ENCODE peak calls at places on chromosome 17, in six cellular contexts. Y, H, B, W, G and O are unnamed samples.

GRCh38 chr17:80253631-80254395 is 6.8 kb upstream of the RNF213 start:
- DNase-seq in W (no peak), G (no peak), H (no peak), B (no peak), Y (no peak), O (no peak)

GRCh38 chr17:48067245-48067644 is 19.1 kb downstream of the NFE2L1 start:
- DNase-seq in Y (no peak), H (no peak), G (no peak), B (no peak), W (no peak), O (no peak)

GRCh38 chr17:81154961-81155360 is 10.3 kb upstream of the PVALEF start:
- DNase-seq in Y (no peak), H (no peak), B (no peak), W (no peak), G (no peak), O (no peak)

GRCh38 chr17:42068979-42069378 is 18.6 kb upstream of the C17orf113 start:
- DNase-seq in H (no peak), Y (no peak), B (no peak), G (no peak), W (no peak), O (no peak)

GRCh38 chr17:40605301-40605700 is 40.0 kb upstream of the CCR7 start:
- DNase-seq in B (no peak), W (no peak), Y (no peak), H (no peak), G (no peak), O (no peak)

GRCh38 chr17:7233701-7234099 is 617 bp downstream of the DVL2 start:
- DNase-seq in H (no peak), B (no peak), Y (peak; percentile 33), G (no peak), W (no peak), O (no peak)

GRCh38 chr17:81070541-81071246 is 35.7 kb downstream of the BAIAP2 start:
- DNase-seq in Y (no peak), B (no peak), G (no peak), W (no peak), H (no peak), O (no peak)

GRCh38 chr17:34393401-34393800 is 30.4 kb upstream of the CCL1 start:
- DNase-seq in Y (no peak), W (no peak), B (no peak), G (no peak), H (no peak), O (no peak)

GRCh38 chr17:152860-153420 is 15.6 kb downstream of the SCGB1C2 start:
- DNase-seq in G (peak; percentile 7), Y (no peak), B (no peak), W (no peak), H (no peak), O (no peak)

GRCh38 chr17:60704170-60704569 is 26.5 kb downstream of the BCAS3 start:
- DNase-seq in G (no peak), W (no peak), H (no peak), Y (no peak), B (no peak), O (no peak)

GRCh38 chr17:50102164-50102991 is 7.2 kb downstream of the PDK2 start:
- DNase-seq in H (no peak), B (no peak), W (no peak), Y (no peak), G (peak; percentile 82), O (no peak)

GRCh38 chr17:67566656-67567055 is 151.1 kb upstream of the NOL11 start:
- DNase-seq in B (no peak), Y (no peak), H (no peak), W (no peak), G (no peak), O (no peak)

GRCh38 chr17:29931253-29931932 is 1.4 kb upstream of the SSH2 start:
- DNase-seq in W (peak; percentile 78), H (no peak), G (peak; percentile 43), Y (peak; percentile 79), B (peak; percentile 62), O (peak; percentile 25)

GRCh38 chr17:78957076-78957475 is 22.6 kb downstream of the LGALS3BP start:
- DNase-seq in Y (peak; percentile 57), G (no peak), H (no peak), B (peak; percentile 60), W (peak; percentile 75), O (no peak)

GRCh38 chr17:35313875-35314409 is 59.5 kb downstream of the SLFN11 start:
- DNase-seq in W (no peak), Y (no peak), G (peak; percentile 67), B (no peak), H (no peak), O (no peak)

GRCh38 chr17:82126479-82127314 is 28.7 kb upstream of the FASN start:
- DNase-seq in G (no peak), H (no peak), B (no peak), Y (no peak), W (no peak), O (no peak)

GRCh38 chr17:57440522-57441269 is 184.4 kb downstream of the MSI2 start:
- DNase-seq in G (peak; percentile 73), W (peak; percentile 88), B (peak; percentile 79), H (peak; percentile 21), Y (peak; percentile 94), O (no peak)

GRCh38 chr17:44844390-44844830 is 3.3 kb upstream of the HIGD1B start:
- DNase-seq in B (no peak), H (no peak), G (peak; percentile 61), Y (no peak), W (peak; percentile 70), O (no peak)

GRCh38 chr17:2070241-2071023 is 15.5 kb downstream of the HIC1 start:
- DNase-seq in Y (no peak), B (no peak), H (no peak), G (no peak), W (no peak), O (no peak)

GRCh38 chr17:45703806-45704205 is 80.3 kb upstream of the CRHR1 start:
- DNase-seq in G (no peak), H (no peak), W (no peak), B (no peak), Y (no peak), O (no peak)

GRCh38 chr17:44219126-44219635 is 294 bp downstream of the UBTF start:
- DNase-seq in B (peak; percentile 31), Y (no peak), W (peak; percentile 65), G (peak; percentile 72), H (no peak), O (no peak)

GRCh38 chr17:7292194-7292593 is 2.2 kb downstream of the YBX2 start:
- DNase-seq in H (no peak), Y (no peak), G (no peak), W (no peak), B (no peak), O (no peak)

GRCh38 chr17:49703557-49704277 is 4.0 kb downstream of the SLC35B1 start:
- DNase-seq in H (no peak), W (peak; percentile 39), G (no peak), B (peak; percentile 40), Y (peak; percentile 17), O (peak; percentile 11)

GRCh38 chr17:17511293-17511741 is 15.1 kb upstream of the RASD1 start:
- DNase-seq in W (no peak), Y (no peak), G (peak; percentile 9), B (no peak), H (no peak), O (no peak)
- TF ChIP-seq CTCF in W (no peak), Y (no peak), G (no peak), B (peak; percentile 4), H (no peak), O (no peak)

GRCh38 chr17:75694536-75694935 is 26.7 kb upstream of the ITGB4 start:
- DNase-seq in G (peak; percentile 26), W (no peak), H (no peak), Y (no peak), B (no peak), O (no peak)
- TF ChIP-seq CTCF in G (peak; percentile 9), W (no peak), H (no peak), Y (no peak), B (no peak), O (no peak)

DNA sequence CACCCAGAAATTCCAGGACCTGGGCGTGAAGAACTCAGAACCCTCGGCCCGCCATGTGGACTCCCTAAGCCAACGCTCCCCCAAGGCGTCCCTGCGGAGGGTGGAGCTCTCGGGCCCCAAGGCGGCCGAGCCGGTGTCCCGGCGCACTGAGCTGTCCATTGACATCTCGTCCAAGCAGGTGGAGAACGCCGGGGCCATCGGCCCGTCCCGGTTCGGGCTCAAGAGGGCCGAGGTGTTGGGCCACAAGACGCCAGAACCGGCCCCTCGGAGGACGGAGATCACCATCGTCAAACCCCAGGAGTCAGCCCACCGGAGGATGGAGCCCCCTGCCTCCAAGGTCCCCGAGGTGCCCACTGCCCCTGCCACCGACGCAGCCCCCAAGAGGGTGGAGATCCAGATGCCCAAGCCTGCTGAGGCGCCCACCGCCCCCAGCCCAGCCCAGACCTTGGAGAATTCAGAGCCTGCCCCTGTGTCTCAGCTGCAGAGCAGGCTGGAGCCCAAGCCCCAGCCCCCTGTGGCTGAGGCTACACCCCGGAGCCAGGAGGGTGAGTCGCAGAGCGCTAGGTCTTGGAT is 261.5 kb downstream of the SEC14L1 start:
- DNase-seq in G (no peak), B (no peak), Y (no peak), H (no peak), W (no peak), O (no peak)
- TF ChIP-seq CTCF in G (no peak), B (no peak), Y (no peak), H (no peak), W (no peak), O (no peak)

GRCh38 chr17:64036198-64036922 is 15.9 kb upstream of the ICAM2 start:
- DNase-seq in H (no peak), B (no peak), W (no peak), G (no peak), Y (no peak), O (no peak)
- TF ChIP-seq CTCF in H (peak; percentile 82), B (peak; percentile 5), W (no peak), G (no peak), Y (peak; percentile 26), O (no peak)

DNA sequence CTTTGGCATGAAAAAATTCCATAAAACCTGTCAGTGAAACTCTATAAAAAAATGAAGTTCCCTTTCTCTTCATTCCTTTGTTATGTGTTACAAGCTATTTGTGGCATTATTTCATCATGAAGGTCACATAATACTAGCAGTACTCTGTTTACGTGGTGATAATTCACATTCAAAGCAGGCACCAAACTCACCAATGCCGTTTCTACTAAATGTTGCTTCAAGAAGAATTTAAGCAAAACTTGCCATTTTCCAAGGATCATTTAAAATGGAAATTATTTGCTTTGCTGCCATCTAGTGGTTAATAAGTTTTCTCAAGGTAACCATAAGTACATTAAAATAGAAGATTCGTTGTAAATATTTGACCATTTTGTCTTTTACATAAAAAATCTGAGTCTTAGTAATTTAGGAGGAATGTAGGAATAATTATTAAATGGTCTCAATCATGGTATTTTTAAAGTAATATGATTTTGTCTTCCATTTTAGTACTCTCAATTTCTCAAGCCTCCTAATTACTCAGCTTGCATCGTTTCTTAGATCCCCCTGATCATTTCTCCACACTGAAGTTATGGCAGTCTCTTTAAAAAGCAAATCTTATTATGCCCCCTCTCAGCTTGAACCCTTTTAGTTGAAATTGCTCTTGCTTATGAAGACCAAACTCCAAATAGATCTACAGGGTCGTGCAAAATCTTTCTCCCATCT is 80.8 kb downstream of the OMG start:
- DNase-seq in B (peak; percentile 69), G (no peak), H (no peak), W (peak; percentile 92), Y (peak; percentile 73), O (peak; percentile 98)
- TF ChIP-seq CTCF in B (no peak), G (peak; percentile 70), H (peak; percentile 33), W (peak; percentile 59), Y (no peak), O (peak; percentile 16)